ENCODE peak calls at places on chromosomes 13 and 19, in nine cellular contexts. X is fibroblast of pulmonary artery; C is T-helper 2 cell; E is NCI-H1092 treated with DMSO at 0.1 percent for 48 hours; L is activated CD4-positive, CD25-positive, alpha-beta regulatory T cell; U is substantia nigra; Z is hypothalamus; H is EH; F is skeletal muscle cell. N is an unnamed sample.

GRCh38 chr13:24141333-24141910 is 19.1 kb upstream of the SPATA13 start:
- DNase-seq in F (no peak), L (no peak), U (no peak), C (no peak), H (peak), Z (no peak), E (no peak), X (no peak), N (no peak)

GRCh38 chr13:43489168-43489730 is 297.5 kb downstream of the ENOX1 start:
- DNase-seq in X (no peak), U (no peak), E (no peak), C (no peak), H (no peak), F (no peak), Z (no peak), L (no peak), N (no peak)

GRCh38 chr13:72198967-72199601 is 332.1 kb upstream of the DACH1 start:
- DNase-seq in U (no peak), F (no peak), Z (no peak), L (no peak), H (no peak), C (no peak), X (no peak), E (no peak), N (no peak)

GRCh38 chr19:13507053-13507611 is 853 bp upstream of the CACNA1A start:
- DNase-seq in F (peak), X (no peak), U (no peak), E (no peak), C (no peak), H (peak), Z (no peak), L (no peak), N (no peak)

GRCh38 chr13:94674609-94675348 is 37.6 kb downstream of the SOX21 start:
- DNase-seq in X (peak), Z (no peak), U (no peak), E (peak), H (peak), F (no peak), C (no peak), L (no peak), N (no peak)

GRCh38 chr13:88162076-88162702 is 491.0 kb downstream of the SLITRK5 start:
- DNase-seq in H (no peak), F (no peak), C (no peak), X (no peak), U (no peak), Z (no peak), L (no peak), E (no peak), N (no peak)

GRCh38 chr13:67438465-67438864 is 208.3 kb upstream of the PCDH9 start:
- DNase-seq in U (no peak), C (no peak), F (no peak), Z (no peak), E (peak), L (no peak), H (no peak), X (no peak), N (no peak)

GRCh38 chr19:8361921-8362793 is 1.8 kb upstream of the ANGPTL4 start:
- DNase-seq in Z (peak), H (peak), E (peak), L (no peak), C (no peak), U (peak), F (peak), X (peak), N (no peak)

GRCh38 chr19:15869109-15869555 is 28.7 kb downstream of the CYP4F2 start:
- DNase-seq in U (no peak), E (no peak), C (peak), X (peak), L (no peak), H (peak), F (no peak), Z (no peak), N (peak)

GRCh38 chr13:23709521-23709920 is 139.3 kb downstream of the TNFRSF19 start:
- DNase-seq in X (no peak), E (peak), Z (no peak), L (no peak), H (peak), C (no peak), F (no peak), U (no peak), N (no peak)

GRCh38 chr13:93991569-93991968 is 487.9 kb downstream of the DCT start:
- DNase-seq in F (no peak), U (no peak), X (no peak), Z (no peak), C (no peak), H (no peak), E (no peak), L (no peak), N (no peak)

GRCh38 chr13:43388282-43389034 is 365.1 kb downstream of the DNAJC15 start:
- DNase-seq in E (peak), H (no peak), L (no peak), F (no peak), C (no peak), X (no peak), Z (no peak), U (no peak), N (no peak)

GRCh38 chr19:39696418-39696817 is 7.9 kb upstream of the LGALS14 start:
- DNase-seq in L (no peak), X (peak), Z (no peak), U (no peak), H (no peak), C (no peak), E (no peak), F (no peak), N (no peak)

GRCh38 chr13:112079696-112080095 is 12.7 kb downstream of the SOX1 start:
- DNase-seq in H (no peak), E (no peak), C (no peak), F (no peak), X (peak), U (no peak), Z (no peak), L (no peak), N (no peak)

GRCh38 chr19:14002571-14003278 is 3.4 kb downstream of the RFX1 start:
- DNase-seq in X (no peak), Z (no peak), F (no peak), U (no peak), L (no peak), H (no peak), C (peak), E (no peak), N (no peak)

GRCh38 chr19:43532571-43532961 is 422 bp upstream of the ZNF575 start:
- DNase-seq in Z (no peak), F (no peak), U (no peak), E (peak), H (no peak), C (no peak), X (no peak), L (no peak), N (peak)

GRCh38 chr13:24038846-24039330 is 121.6 kb upstream of the SPATA13 start:
- DNase-seq in H (peak), U (peak), F (no peak), Z (peak), X (no peak), L (no peak), E (no peak), C (no peak), N (no peak)

GRCh38 chr19:13078897-13079541 is 23.6 kb downstream of the LYL1 start:
- DNase-seq in X (no peak), Z (no peak), H (no peak), F (no peak), L (no peak), U (no peak), C (no peak), E (peak), N (no peak)

GRCh38 chr19:35048911-35049411 is 7.4 kb downstream of the HPN start:
- DNase-seq in F (no peak), C (no peak), U (peak), L (no peak), Z (peak), X (no peak), E (peak), H (no peak), N (no peak)

GRCh38 chr13:33235564-33235963 is 50.0 kb downstream of the STARD13 start:
- DNase-seq in H (peak), C (no peak), X (no peak), F (no peak), Z (no peak), E (no peak), U (no peak), L (no peak), N (no peak)

GRCh38 chr19:38786572-38787265 is 2.3 kb upstream of the LGALS7B start:
- DNase-seq in Z (no peak), F (no peak), X (no peak), H (no peak), C (no peak), E (no peak), L (no peak), U (no peak), N (no peak)

GRCh38 chr19:13681509-13681908 is 82.8 kb upstream of the MRI1 start:
- DNase-seq in Z (no peak), X (no peak), C (no peak), U (no peak), H (no peak), F (peak), E (no peak), L (no peak), N (no peak)

GRCh38 chr19:6709549-6709948 is 10.9 kb downstream of the C3 start:
- DNase-seq in L (no peak), C (no peak), X (no peak), Z (no peak), H (no peak), U (no peak), F (no peak), E (no peak), N (no peak)

GRCh38 chr13:79776538-79776937 is 295.6 kb downstream of the NDFIP2 start:
- DNase-seq in H (peak), Z (no peak), C (no peak), E (no peak), U (no peak), F (no peak), L (no peak), X (no peak), N (no peak)

N was measured in GF-D8.